ENCODE peak calls at places on chromosomes 5 and 9, in four cellular contexts. One of them, this sample, is unnamed.

GRCh38 chr9:136991993-136992818 is at the start of gene PAXX:
- DNase-seq in foreskin fibroblast: peak; percentile 84
- DNase-seq in AG09309: peak; percentile 34
- DNase-seq in MCF 10A: peak; percentile 88
- DNase-seq in this sample: peak; percentile 100

GRCh38 chr9:123926986-123927385 is 2.9 kb downstream of the DENND1A start:
- DNase-seq in foreskin fibroblast: no peak
- DNase-seq in AG09309: no peak
- DNase-seq in MCF 10A: no peak
- DNase-seq in this sample: no peak

GRCh38 chr5:134877159-134877558 is 3.0 kb downstream of the TXNDC15 start:
- DNase-seq in foreskin fibroblast: no peak
- DNase-seq in AG09309: no peak
- DNase-seq in MCF 10A: no peak
- DNase-seq in this sample: peak; percentile 71

GRCh38 chr5:142065273-142065672 is 43.3 kb upstream of the NDFIP1 start:
- DNase-seq in foreskin fibroblast: peak; percentile 17
- DNase-seq in AG09309: no peak
- DNase-seq in MCF 10A: peak; percentile 19
- DNase-seq in this sample: no peak

GRCh38 chr5:73858786-73859185 is 232.8 kb downstream of the ARHGEF28 start:
- DNase-seq in foreskin fibroblast: peak; percentile 26
- DNase-seq in AG09309: no peak
- DNase-seq in MCF 10A: peak; percentile 39
- DNase-seq in this sample: no peak

GRCh38 chr5:163504091-163504931 is 1.1 kb upstream of the MAT2B start:
- DNase-seq in foreskin fibroblast: peak; percentile 26
- DNase-seq in AG09309: no peak
- DNase-seq in MCF 10A: peak; percentile 75
- DNase-seq in this sample: no peak

GRCh38 chr9:129822825-129823162 is 1.1 kb downstream of the TOR1A start:
- DNase-seq in foreskin fibroblast: no peak
- DNase-seq in AG09309: no peak
- DNase-seq in MCF 10A: no peak
- DNase-seq in this sample: no peak

GRCh38 chr9:37921168-37921510 is 17.2 kb upstream of the SLC25A51 start:
- DNase-seq in foreskin fibroblast: no peak
- DNase-seq in AG09309: no peak
- DNase-seq in MCF 10A: no peak
- DNase-seq in this sample: no peak

GRCh38 chr5:177446184-177447065 is at the start of gene PRR7:
- DNase-seq in foreskin fibroblast: peak; percentile 82
- DNase-seq in AG09309: no peak
- DNase-seq in MCF 10A: peak; percentile 63
- DNase-seq in this sample: peak; percentile 89

GRCh38 chr5:37740331-37741066 is 99.3 kb downstream of the GDNF start:
- DNase-seq in foreskin fibroblast: no peak
- DNase-seq in AG09309: no peak
- DNase-seq in MCF 10A: no peak
- DNase-seq in this sample: no peak

GRCh38 chr5:1950708-1951103 is 68.0 kb upstream of the IRX4 start:
- DNase-seq in foreskin fibroblast: no peak
- DNase-seq in AG09309: no peak
- DNase-seq in MCF 10A: peak; percentile 94
- DNase-seq in this sample: no peak

GRCh38 chr5:1951165-1951816 is 68.6 kb upstream of the IRX4 start:
- DNase-seq in foreskin fibroblast: no peak
- DNase-seq in AG09309: no peak
- DNase-seq in MCF 10A: no peak
- DNase-seq in this sample: no peak

GRCh38 chr5:1950096-1950707 is 67.5 kb upstream of the IRX4 start:
- DNase-seq in foreskin fibroblast: no peak
- DNase-seq in AG09309: no peak
- DNase-seq in MCF 10A: no peak
- DNase-seq in this sample: no peak

GRCh38 chr5:1952456-1953099 is 69.9 kb upstream of the IRX4 start:
- DNase-seq in foreskin fibroblast: no peak
- DNase-seq in AG09309: no peak
- DNase-seq in MCF 10A: no peak
- DNase-seq in this sample: no peak

GRCh38 chr5:1952021-1952420 is 69.3 kb upstream of the IRX4 start:
- DNase-seq in foreskin fibroblast: no peak
- DNase-seq in AG09309: no peak
- DNase-seq in MCF 10A: no peak
- DNase-seq in this sample: no peak
- TF ChIP-seq CTCF in foreskin fibroblast: no peak
- TF ChIP-seq CTCF in AG09309: no peak
- TF ChIP-seq CTCF in MCF 10A: no peak
- TF ChIP-seq CTCF in this sample: no peak

GRCh38 chr5:113806250-113806649 is 292.8 kb downstream of the YTHDC2 start:
- DNase-seq in foreskin fibroblast: peak; percentile 18
- DNase-seq in AG09309: no peak
- DNase-seq in MCF 10A: peak; percentile 25
- DNase-seq in this sample: no peak
- TF ChIP-seq CTCF in foreskin fibroblast: peak; percentile 42
- TF ChIP-seq CTCF in AG09309: peak; percentile 39
- TF ChIP-seq CTCF in MCF 10A: peak; percentile 13
- TF ChIP-seq CTCF in this sample: no peak

GRCh38 chr5:156093024-156093423 is 233.9 kb upstream of the SGCD start:
- DNase-seq in foreskin fibroblast: no peak
- DNase-seq in AG09309: no peak
- DNase-seq in MCF 10A: no peak
- DNase-seq in this sample: no peak
- TF ChIP-seq CTCF in foreskin fibroblast: no peak
- TF ChIP-seq CTCF in AG09309: no peak
- TF ChIP-seq CTCF in MCF 10A: no peak
- TF ChIP-seq CTCF in this sample: no peak

GRCh38 chr5:6760003-6760402 is 46.8 kb downstream of the TENT4A start:
- DNase-seq in foreskin fibroblast: no peak
- DNase-seq in AG09309: no peak
- DNase-seq in MCF 10A: no peak
- DNase-seq in this sample: no peak

GRCh38 chr5:6758706-6759105 is 45.5 kb downstream of the TENT4A start:
- DNase-seq in foreskin fibroblast: no peak
- DNase-seq in AG09309: no peak
- DNase-seq in MCF 10A: no peak
- DNase-seq in this sample: no peak

GRCh38 chr5:6760636-6761035 is 47.4 kb downstream of the TENT4A start:
- DNase-seq in foreskin fibroblast: no peak
- DNase-seq in AG09309: no peak
- DNase-seq in MCF 10A: no peak
- DNase-seq in this sample: no peak

GRCh38 chr5:6758201-6758600 is 45.0 kb downstream of the TENT4A start:
- DNase-seq in foreskin fibroblast: no peak
- DNase-seq in AG09309: no peak
- DNase-seq in MCF 10A: no peak
- DNase-seq in this sample: no peak

DNA sequence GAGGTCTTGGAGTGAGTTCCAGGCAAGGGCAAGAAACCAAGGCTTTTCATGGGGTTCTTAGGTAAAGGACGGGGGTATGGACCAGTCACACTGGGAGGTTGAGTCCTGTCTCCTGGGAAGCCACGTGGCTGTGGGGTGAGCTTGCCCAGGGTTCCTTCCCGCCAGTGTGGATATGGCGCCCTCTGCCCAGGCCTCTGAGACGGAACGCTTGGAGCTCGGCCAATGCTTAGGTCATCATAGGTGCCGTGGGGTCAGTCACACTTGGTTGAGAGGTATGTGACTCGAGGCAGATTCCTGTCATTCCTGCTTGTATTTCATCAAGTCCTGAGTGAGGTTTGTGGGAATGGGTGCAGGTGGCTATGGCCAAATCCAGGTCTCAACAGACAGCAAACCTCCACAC is 46.2 kb downstream of the TENT4A start:
- DNase-seq in foreskin fibroblast: no peak
- DNase-seq in AG09309: no peak
- DNase-seq in MCF 10A: peak; percentile 31
- DNase-seq in this sample: peak; percentile 27
- TF ChIP-seq CTCF in foreskin fibroblast: no peak
- TF ChIP-seq CTCF in AG09309: no peak
- TF ChIP-seq CTCF in MCF 10A: no peak
- TF ChIP-seq CTCF in this sample: no peak

GRCh38 chr5:180491496-180491895 is 2.7 kb upstream of the CNOT6 start:
- DNase-seq in foreskin fibroblast: no peak
- DNase-seq in AG09309: no peak
- DNase-seq in MCF 10A: no peak
- DNase-seq in this sample: no peak
- TF ChIP-seq CTCF in foreskin fibroblast: no peak
- TF ChIP-seq CTCF in AG09309: no peak
- TF ChIP-seq CTCF in MCF 10A: no peak
- TF ChIP-seq CTCF in this sample: peak; percentile 9

DNA sequence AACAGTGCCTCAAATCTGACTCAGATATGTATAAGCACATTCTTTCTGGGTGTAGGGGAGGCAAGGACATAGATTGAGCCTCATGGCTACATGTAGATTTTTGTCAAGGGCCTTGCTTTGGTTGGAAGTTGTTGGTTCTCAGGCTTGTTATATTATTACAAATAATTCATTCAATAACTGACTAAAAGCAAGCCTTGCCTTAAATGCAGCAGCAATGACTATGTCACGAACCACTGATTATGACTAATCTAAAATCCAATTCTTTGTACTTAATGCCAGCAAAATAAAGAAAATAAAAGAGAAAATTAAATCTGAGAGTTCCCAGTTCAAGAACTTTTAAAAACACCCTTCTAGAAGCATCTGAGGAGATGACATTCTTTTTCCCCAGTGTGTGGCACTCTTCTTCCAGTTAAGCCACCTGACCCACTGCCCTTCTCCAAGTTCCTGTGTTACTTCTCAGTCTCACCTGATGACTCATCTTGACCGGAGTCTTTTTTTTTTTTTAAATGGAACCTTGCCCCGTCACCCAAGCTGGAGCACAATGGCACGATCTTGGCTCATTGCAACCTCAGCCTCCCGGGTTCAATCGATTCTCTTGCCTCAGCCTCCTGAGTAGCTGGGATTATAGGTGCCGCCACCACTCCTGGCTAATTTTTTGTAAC is 223.9 kb upstream of the DAB2 start:
- DNase-seq in foreskin fibroblast: peak; percentile 14
- DNase-seq in AG09309: no peak
- DNase-seq in MCF 10A: peak; percentile 85
- DNase-seq in this sample: no peak
- TF ChIP-seq CTCF in foreskin fibroblast: no peak
- TF ChIP-seq CTCF in AG09309: no peak
- TF ChIP-seq CTCF in MCF 10A: no peak
- TF ChIP-seq CTCF in this sample: no peak

GRCh38 chr5:63401434-63402046 is 560.7 kb downstream of the HTR1A start:
- DNase-seq in foreskin fibroblast: peak; percentile 0
- DNase-seq in AG09309: no peak
- DNase-seq in MCF 10A: peak; percentile 77
- DNase-seq in this sample: peak; percentile 7
- TF ChIP-seq CTCF in foreskin fibroblast: peak; percentile 83
- TF ChIP-seq CTCF in AG09309: peak; percentile 57
- TF ChIP-seq CTCF in MCF 10A: peak; percentile 69
- TF ChIP-seq CTCF in this sample: peak; percentile 64

GRCh38 chr9:88746029-88746743 is 211.2 kb downstream of the NXNL2 start:
- DNase-seq in foreskin fibroblast: peak; percentile 92
- DNase-seq in AG09309: peak; percentile 86
- DNase-seq in MCF 10A: peak; percentile 91
- DNase-seq in this sample: no peak

GRCh38 chr9:88749420-88749819 is 214.4 kb downstream of the NXNL2 start:
- DNase-seq in foreskin fibroblast: peak; percentile 86
- DNase-seq in AG09309: no peak
- DNase-seq in MCF 10A: peak; percentile 60
- DNase-seq in this sample: no peak

GRCh38 chr9:88748566-88749238 is 213.7 kb downstream of the NXNL2 start:
- DNase-seq in foreskin fibroblast: peak; percentile 79
- DNase-seq in AG09309: no peak
- DNase-seq in MCF 10A: peak; percentile 86
- DNase-seq in this sample: no peak

GRCh38 chr9:88746744-88747398 is 211.9 kb downstream of the NXNL2 start:
- DNase-seq in foreskin fibroblast: no peak
- DNase-seq in AG09309: no peak
- DNase-seq in MCF 10A: no peak
- DNase-seq in this sample: no peak

GRCh38 chr9:88747768-88748167 is 212.8 kb downstream of the NXNL2 start:
- DNase-seq in foreskin fibroblast: peak; percentile 96
- DNase-seq in AG09309: peak; percentile 84
- DNase-seq in MCF 10A: peak; percentile 90
- DNase-seq in this sample: no peak
- TF ChIP-seq CTCF in foreskin fibroblast: no peak
- TF ChIP-seq CTCF in AG09309: no peak
- TF ChIP-seq CTCF in MCF 10A: no peak
- TF ChIP-seq CTCF in this sample: no peak

This sample was measured in GM13976.